ENCODE peak calls at places on chromosome X, in four cellular contexts. One of them, this sample, is unnamed.

GRCh38 chrX:129678176-129678880 is 23.6 kb upstream of the APLN start:
- DNase-seq in activated T-helper 1 cell treated with anti-CD3 and anti-CD28 coated beads, Interleukin-12 subunit alpha, Interleukin-12 subunit beta, Interleukin-2, Interleukin-4 antibody, amounts not matched to agents 30 ng/mL and 10 ng/mL and 1 ng/mL, durations not matched to agents 14 hours and 24 hours and 36 hours: no peak
- DNase-seq in M059J: peak; percentile 79
- DNase-seq in NCI-H1436: peak; percentile 87
- DNase-seq in this sample: peak; percentile 36

GRCh38 chrX:68146054-68146453 is 287.2 kb downstream of the OPHN1 start:
- DNase-seq in NCI-H1436: no peak
- DNase-seq in activated T-helper 1 cell treated with anti-CD3 and anti-CD28 coated beads, Interleukin-12 subunit alpha, Interleukin-12 subunit beta, Interleukin-2, Interleukin-4 antibody, amounts not matched to agents 30 ng/mL and 10 ng/mL and 1 ng/mL, durations not matched to agents 14 hours and 24 hours and 36 hours: no peak
- DNase-seq in M059J: peak; percentile 58
- DNase-seq in this sample: peak; percentile 2

GRCh38 chrX:149851864-149852263 is 29.1 kb upstream of the MAGEA8 start:
- DNase-seq in NCI-H1436: no peak
- DNase-seq in activated T-helper 1 cell treated with anti-CD3 and anti-CD28 coated beads, Interleukin-12 subunit alpha, Interleukin-12 subunit beta, Interleukin-2, Interleukin-4 antibody, amounts not matched to agents 30 ng/mL and 10 ng/mL and 1 ng/mL, durations not matched to agents 14 hours and 24 hours and 36 hours: no peak
- DNase-seq in M059J: no peak
- DNase-seq in this sample: no peak

GRCh38 chrX:121876316-121876715 is 828.9 kb downstream of the GLUD2 start:
- DNase-seq in activated T-helper 1 cell treated with anti-CD3 and anti-CD28 coated beads, Interleukin-12 subunit alpha, Interleukin-12 subunit beta, Interleukin-2, Interleukin-4 antibody, amounts not matched to agents 30 ng/mL and 10 ng/mL and 1 ng/mL, durations not matched to agents 14 hours and 24 hours and 36 hours: no peak
- DNase-seq in NCI-H1436: no peak
- DNase-seq in M059J: peak; percentile 11
- DNase-seq in this sample: no peak

GRCh38 chrX:135596495-135596894 is 76.0 kb downstream of the INTS6L start:
- DNase-seq in activated T-helper 1 cell treated with anti-CD3 and anti-CD28 coated beads, Interleukin-12 subunit alpha, Interleukin-12 subunit beta, Interleukin-2, Interleukin-4 antibody, amounts not matched to agents 30 ng/mL and 10 ng/mL and 1 ng/mL, durations not matched to agents 14 hours and 24 hours and 36 hours: peak; percentile 14
- DNase-seq in M059J: peak; percentile 52
- DNase-seq in NCI-H1436: peak; percentile 66
- DNase-seq in this sample: peak; percentile 19

GRCh38 chrX:64975491-64975890 is 759 bp downstream of the ZC4H2 start:
- DNase-seq in NCI-H1436: no peak
- DNase-seq in activated T-helper 1 cell treated with anti-CD3 and anti-CD28 coated beads, Interleukin-12 subunit alpha, Interleukin-12 subunit beta, Interleukin-2, Interleukin-4 antibody, amounts not matched to agents 30 ng/mL and 10 ng/mL and 1 ng/mL, durations not matched to agents 14 hours and 24 hours and 36 hours: no peak
- DNase-seq in M059J: peak; percentile 4
- DNase-seq in this sample: peak; percentile 29

GRCh38 chrX:71992711-71993110 is 82.1 kb downstream of the NHSL2 start:
- DNase-seq in M059J: no peak
- DNase-seq in activated T-helper 1 cell treated with anti-CD3 and anti-CD28 coated beads, Interleukin-12 subunit alpha, Interleukin-12 subunit beta, Interleukin-2, Interleukin-4 antibody, amounts not matched to agents 30 ng/mL and 10 ng/mL and 1 ng/mL, durations not matched to agents 14 hours and 24 hours and 36 hours: no peak
- DNase-seq in NCI-H1436: no peak
- DNase-seq in this sample: no peak

GRCh38 chrX:55008571-55009358 is 8.6 kb downstream of the APEX2 start:
- DNase-seq in NCI-H1436: no peak
- DNase-seq in activated T-helper 1 cell treated with anti-CD3 and anti-CD28 coated beads, Interleukin-12 subunit alpha, Interleukin-12 subunit beta, Interleukin-2, Interleukin-4 antibody, amounts not matched to agents 30 ng/mL and 10 ng/mL and 1 ng/mL, durations not matched to agents 14 hours and 24 hours and 36 hours: no peak
- DNase-seq in M059J: peak; percentile 88
- DNase-seq in this sample: no peak

This sample was measured in SHP77.